ENCODE peak calls at places on chromosomes 13 and 19, in seven cellular contexts. U, A, P, O, F, D and S are unnamed samples.

GRCh38 chr19:3987619-3988371 is 2.5 kb upstream of the EEF2 start:
- ATAC-seq in U (peak; percentile 63), A (peak; percentile 54), P (peak; percentile 4), O (peak; percentile 52), F (no peak), D (no peak), S (peak; percentile 26)

GRCh38 chr13:112643759-112644459 is 45.9 kb upstream of the ATP11A start:
- ATAC-seq in U (peak; percentile 85), A (no peak), P (no peak), O (no peak), F (no peak), D (no peak), S (no peak)

GRCh38 chr13:100883453-100883852 is 208.9 kb upstream of the TMTC4 start:
- ATAC-seq in U (no peak), A (no peak), P (no peak), O (no peak), F (no peak), D (no peak), S (no peak)

GRCh38 chr13:40440990-40441820 is 225.2 kb downstream of the FOXO1 start:
- ATAC-seq in U (peak; percentile 36), A (no peak), P (peak; percentile 80), O (no peak), F (peak; percentile 87), D (no peak), S (no peak)

GRCh38 chr19:54248016-54248601 is 5.5 kb upstream of the LILRA6 start:
- ATAC-seq in U (peak; percentile 90), A (peak; percentile 22), P (peak; percentile 85), O (peak; percentile 83), F (peak; percentile 55), D (no peak), S (peak; percentile 11)

GRCh38 chr13:102869948-102870676 is 24.3 kb downstream of the ERCC5 start:
- ATAC-seq in U (peak; percentile 19), A (no peak), P (peak; percentile 79), O (peak; percentile 28), F (no peak), D (no peak), S (no peak)

GRCh38 chr13:55583953-55584593 is 1556.6 kb upstream of the PRR20A start:
- ATAC-seq in U (no peak), A (no peak), P (no peak), O (no peak), F (no peak), D (no peak), S (no peak)

GRCh38 chr19:4186087-4186993 is 3.9 kb downstream of the ANKRD24 start:
- ATAC-seq in U (peak; percentile 76), A (peak; percentile 30), P (peak; percentile 58), O (peak; percentile 59), F (no peak), D (peak; percentile 90), S (peak; percentile 49)

GRCh38 chr13:48567521-48568331 is 34.8 kb upstream of the RCBTB2 start:
- ATAC-seq in U (peak; percentile 36), A (no peak), P (peak; percentile 48), O (no peak), F (peak; percentile 35), D (no peak), S (peak; percentile 88)

GRCh38 chr13:110221331-110221730 is 85.6 kb downstream of the COL4A1 start:
- ATAC-seq in U (no peak), A (no peak), P (peak; percentile 10), O (no peak), F (no peak), D (no peak), S (no peak)

GRCh38 chr13:40113644-40114304 is 458.3 kb downstream of the COG6 start:
- ATAC-seq in U (peak; percentile 65), A (no peak), P (peak; percentile 40), O (no peak), F (no peak), D (no peak), S (no peak)

GRCh38 chr13:23741879-23742510 is 147.2 kb downstream of the MIPEP start:
- ATAC-seq in U (no peak), A (no peak), P (no peak), O (no peak), F (no peak), D (no peak), S (no peak)

GRCh38 chr13:83355042-83355441 is 527.2 kb downstream of the SLITRK1 start:
- ATAC-seq in U (no peak), A (no peak), P (no peak), O (no peak), F (no peak), D (no peak), S (no peak)

GRCh38 chr19:15813916-15814315 is 1.5 kb downstream of the OR10H1 start:
- ATAC-seq in U (no peak), A (no peak), P (no peak), O (no peak), F (no peak), D (peak; percentile 55), S (no peak)

GRCh38 chr19:42111811-42112210 is 20.4 kb downstream of the POU2F2 start:
- ATAC-seq in U (no peak), A (no peak), P (no peak), O (no peak), F (no peak), D (no peak), S (no peak)

GRCh38 chr13:110731072-110731471 is 17.6 kb downstream of the ING1 start:
- ATAC-seq in U (no peak), A (no peak), P (no peak), O (no peak), F (no peak), D (no peak), S (no peak)

GRCh38 chr19:15260939-15261338 is 28.7 kb upstream of the EPHX3 start:
- ATAC-seq in U (no peak), A (no peak), P (no peak), O (no peak), F (no peak), D (no peak), S (no peak)

GRCh38 chr19:48768989-48769713 is 13.8 kb downstream of the FGF21 start:
- ATAC-seq in U (peak; percentile 42), A (no peak), P (no peak), O (no peak), F (no peak), D (no peak), S (no peak)

GRCh38 chr19:39427707-39428106 is 8.0 kb downstream of the RPS16 start:
- ATAC-seq in U (no peak), A (no peak), P (no peak), O (no peak), F (no peak), D (no peak), S (no peak)

GRCh38 chr13:93655132-93655531 is 428.5 kb downstream of the GPC6 start:
- ATAC-seq in U (no peak), A (no peak), P (no peak), O (no peak), F (no peak), D (no peak), S (no peak)

GRCh38 chr19:4327252-4327876 is 11.3 kb downstream of the STAP2 start:
- ATAC-seq in U (peak; percentile 58), A (no peak), P (peak; percentile 75), O (peak; percentile 35), F (peak; percentile 23), D (peak; percentile 35), S (peak; percentile 34)

GRCh38 chr19:28541602-28542393 is 671.2 kb downstream of the UQCRFS1 start:
- ATAC-seq in U (no peak), A (no peak), P (no peak), O (no peak), F (no peak), D (no peak), S (no peak)

GRCh38 chr19:5966215-5966614 is 11.7 kb downstream of the RANBP3 start:
- ATAC-seq in U (no peak), A (no peak), P (peak; percentile 54), O (no peak), F (no peak), D (no peak), S (no peak)